ENCODE peak calls at places on chromosome 1, in seven cellular contexts. D is activated T-helper 1 cell treated with Interleukin-2 at 50 U/mL for 16 hours, H is GM03348, I is myocyte, R is NCI-H1105 treated with DMSO at 0.1 percent for 48 hours, O is HFFc6, Z is fibroblast of lung. S is an unnamed sample.

GRCh38 chr1:84300991-84301758 is at the start of gene SAMD13:
- DNase-seq in D (no peak), H (peak), I (peak), R (peak), O (peak), Z (peak), S (peak)

GRCh38 chr1:176178316-176178715 is 28.8 kb downstream of the COP1 start:
- DNase-seq in D (no peak), H (no peak), I (no peak), R (no peak), O (no peak), Z (no peak), S (no peak)

GRCh38 chr1:185644531-185644930 is 89.7 kb upstream of the HMCN1 start:
- DNase-seq in D (no peak), H (no peak), I (no peak), R (no peak), O (peak), Z (peak), S (no peak)

GRCh38 chr1:13960376-13960987 is 260.5 kb downstream of the PRDM2 start:
- DNase-seq in D (peak), H (peak), I (peak), R (peak), O (peak), Z (peak), S (peak)

GRCh38 chr1:39955547-39956539 is 898 bp downstream of the MFSD2A start:
- DNase-seq in D (peak), H (peak), I (peak), R (peak), O (peak), Z (peak), S (peak)

GRCh38 chr1:2821373-2821955 is 20.0 kb upstream of the TTC34 start:
- DNase-seq in D (no peak), H (no peak), I (no peak), R (no peak), O (no peak), Z (no peak), S (no peak)

GRCh38 chr1:182246783-182247182 is 144.8 kb downstream of the GLUL start:
- DNase-seq in D (no peak), H (no peak), I (no peak), R (no peak), O (no peak), Z (no peak), S (no peak)

GRCh38 chr1:89112871-89113613 is 12.9 kb downstream of the GBP2 start:
- DNase-seq in D (no peak), H (no peak), I (no peak), R (no peak), O (no peak), Z (no peak), S (no peak)

GRCh38 chr1:68624233-68624632 is 127.4 kb upstream of the DEPDC1 start:
- DNase-seq in D (no peak), H (peak), I (peak), R (no peak), O (no peak), Z (peak), S (no peak)

GRCh38 chr1:26910343-26911160 is 3.2 kb downstream of the NR0B2 start:
- DNase-seq in D (no peak), H (no peak), I (no peak), R (no peak), O (no peak), Z (no peak), S (no peak)

GRCh38 chr1:203656796-203657620 is 30.4 kb downstream of the ATP2B4 start:
- DNase-seq in D (no peak), H (no peak), I (no peak), R (peak), O (no peak), Z (no peak), S (no peak)

GRCh38 chr1:37609002-37609401 is 13.3 kb upstream of the GNL2 start:
- DNase-seq in D (no peak), H (no peak), I (no peak), R (no peak), O (no peak), Z (no peak), S (no peak)

GRCh38 chr1:193542668-193543067 is 356.3 kb upstream of the B3GALT2 start:
- DNase-seq in D (no peak), H (no peak), I (peak), R (no peak), O (no peak), Z (no peak), S (no peak)

GRCh38 chr1:165443539-165444289 is 1.2 kb downstream of the RXRG start:
- DNase-seq in D (no peak), H (no peak), I (peak), R (no peak), O (no peak), Z (no peak), S (no peak)

GRCh38 chr1:189609206-189609605 is 868.5 kb downstream of the BRINP3 start:
- DNase-seq in D (no peak), H (no peak), I (no peak), R (no peak), O (no peak), Z (no peak), S (no peak)

GRCh38 chr1:7902478-7903084 is 38.1 kb downstream of the TNFRSF9 start:
- DNase-seq in D (peak), H (peak), I (peak), R (peak), O (peak), Z (peak), S (peak)